ENCODE peak calls at places on chromosomes 16 and 17, in five cellular contexts. L is AG08395; O is bronchial epithelial cell; Z is stimulated activated CD4-positive, alpha-beta T cell treated with anti-CD3 and anti-CD28 coated beads, Interleukin-1b, Interleukin-23, amount 100 ng/mL, for 48 hours; D is NCI-H1092 treated with DMSO at 0.1 percent for 48 hours. B is an unnamed sample.

GRCh38 chr17:5514976-5515375 is 28.6 kb downstream of the MIS12 start:
- DNase-seq in Z (no peak), L (no peak), O (no peak), D (no peak), B (no peak)

GRCh38 chr17:78137392-78138203 is 7.0 kb downstream of the TMC8 start:
- DNase-seq in Z (peak; percentile 63), O (no peak), L (no peak), D (no peak), B (no peak)

GRCh38 chr17:71203953-71204352 is 916.9 kb upstream of the SOX9 start:
- DNase-seq in L (peak; percentile 5), O (peak; percentile 70), D (no peak), Z (no peak), B (peak; percentile 34)

GRCh38 chr17:15463363-15463762 is 4.1 kb downstream of the CDRT4 start:
- DNase-seq in L (peak; percentile 80), O (peak; percentile 16), D (peak; percentile 22), Z (no peak), B (peak; percentile 46)

GRCh38 chr16:56916571-56917403 is 15.2 kb upstream of the HERPUD1 start:
- DNase-seq in L (no peak), D (no peak), Z (peak; percentile 14), O (no peak), B (no peak)

GRCh38 chr17:80984749-80985148 is 6.9 kb upstream of the CHMP6 start:
- DNase-seq in D (no peak), L (peak; percentile 98), O (peak; percentile 53), Z (no peak), B (peak; percentile 84)

GRCh38 chr17:80968602-80969029 is 23.0 kb upstream of the CHMP6 start:
- DNase-seq in Z (no peak), L (peak; percentile 79), O (no peak), D (peak; percentile 77), B (no peak)

GRCh38 chr16:68892898-68893297 is 49.6 kb downstream of the TANGO6 start:
- DNase-seq in D (no peak), L (no peak), O (no peak), Z (no peak), B (no peak)

GRCh38 chr17:74361613-74362391 is at the start of gene BTBD17:
- DNase-seq in O (peak; percentile 15), L (peak; percentile 44), Z (no peak), D (peak; percentile 94), B (no peak)

GRCh38 chr17:58503876-58504275 is 10.6 kb downstream of the MTMR4 start:
- DNase-seq in D (no peak), Z (no peak), O (no peak), L (no peak), B (no peak)

GRCh38 chr17:41659813-41660212 is 28.9 kb upstream of the EIF1 start:
- DNase-seq in Z (no peak), L (no peak), O (peak; percentile 45), D (no peak), B (no peak)

GRCh38 chr16:86740817-86741799 is 162.8 kb downstream of the FOXL1 start:
- DNase-seq in O (peak; percentile 62), D (no peak), L (peak; percentile 47), Z (no peak), B (peak; percentile 88)

GRCh38 chr16:65754799-65755691 is 611.4 kb upstream of the CDH5 start:
- DNase-seq in L (peak; percentile 81), Z (no peak), O (no peak), D (no peak), B (no peak)

GRCh38 chr16:75086281-75086680 is 30.3 kb downstream of the LDHD start:
- DNase-seq in Z (no peak), L (peak; percentile 52), O (no peak), D (no peak), B (no peak)

GRCh38 chr16:89004209-89004831 is 27.3 kb upstream of the CBFA2T3 start:
- DNase-seq in O (no peak), D (no peak), L (no peak), Z (no peak), B (no peak)

GRCh38 chr16:56681939-56682702 is at the start of gene MT1X:
- DNase-seq in D (peak; percentile 83), L (peak; percentile 94), O (peak; percentile 85), Z (peak; percentile 92), B (peak; percentile 94)

GRCh38 chr17:1241904-1242303 is 28.3 kb upstream of the BHLHA9 start:
- DNase-seq in O (no peak), Z (no peak), L (peak; percentile 53), D (peak; percentile 87), B (peak; percentile 24)

GRCh38 chr16:19644877-19645276 is 73.2 kb downstream of the KNOP1 start:
- DNase-seq in D (no peak), L (no peak), O (no peak), Z (no peak), B (no peak)

GRCh38 chr16:71357681-71358080 is 842 bp upstream of the CALB2 start:
- DNase-seq in Z (no peak), O (no peak), L (no peak), D (peak; percentile 26), B (no peak)

GRCh38 chr17:47776330-47777197 is 43.5 kb downstream of the TBX21 start:
- DNase-seq in D (peak; percentile 20), L (peak; percentile 69), Z (peak; percentile 40), O (peak; percentile 47), B (peak; percentile 60)

GRCh38 chr16:85291302-85292148 is 179.3 kb upstream of the CIBAR2 start:
- DNase-seq in D (no peak), Z (no peak), O (no peak), L (no peak), B (no peak)

GRCh38 chr16:68244903-68245853 is at the start of gene PLA2G15:
- DNase-seq in O (peak; percentile 74), Z (peak; percentile 97), D (peak; percentile 89), L (peak; percentile 98), B (peak; percentile 80)

GRCh38 chr16:74730049-74730683 is 29.5 kb upstream of the MLKL start:
- DNase-seq in D (no peak), Z (no peak), O (peak; percentile 72), L (no peak), B (peak; percentile 57)

GRCh38 chr17:71349908-71350600 is 770.8 kb upstream of the SOX9 start:
- DNase-seq in L (peak; percentile 7), Z (no peak), D (no peak), O (peak; percentile 31), B (no peak)

GRCh38 chr16:1362807-1363206 is 11.1 kb downstream of the GNPTG start:
- DNase-seq in L (no peak), O (no peak), D (no peak), Z (no peak), B (no peak)

GRCh38 chr17:49722066-49722465 is 14.3 kb upstream of the SLC35B1 start:
- DNase-seq in D (no peak), L (no peak), Z (no peak), O (no peak), B (no peak)

GRCh38 chr17:18966831-18967624 is 15.1 kb downstream of the SLC5A10 start:
- DNase-seq in O (no peak), Z (no peak), D (peak; percentile 43), L (no peak), B (peak; percentile 36)

GRCh38 chr17:80970762-80971703 is 20.6 kb upstream of the CHMP6 start:
- DNase-seq in L (peak; percentile 26), O (no peak), Z (no peak), D (no peak), B (no peak)

GRCh38 chr17:9936075-9936474 is 31.0 kb upstream of the RCVRN start:
- DNase-seq in Z (no peak), D (no peak), O (no peak), L (no peak), B (no peak)

GRCh38 chr17:6428207-6428965 is 6.5 kb downstream of the AIPL1 start:
- DNase-seq in D (no peak), Z (no peak), L (no peak), O (no peak), B (no peak)

GRCh38 chr16:14401839-14402115 is 228.3 kb downstream of the PARN start:
- DNase-seq in Z (no peak), L (no peak), D (no peak), O (no peak), B (no peak)

GRCh38 chr17:10968007-10968406 is 130.1 kb upstream of the PIRT start:
- DNase-seq in Z (no peak), D (no peak), L (no peak), O (no peak), B (no peak)

GRCh38 chr17:38572292-38572664 is 33.5 kb downstream of the SRCIN1 start:
- DNase-seq in D (no peak), Z (no peak), O (no peak), L (no peak), B (no peak)

GRCh38 chr16:12228079-12228606 is 251.6 kb downstream of the SNX29 start:
- DNase-seq in D (no peak), Z (no peak), L (no peak), O (no peak), B (no peak)

GRCh38 chr17:78689029-78689428 is 93.0 kb downstream of the CYTH1 start:
- DNase-seq in O (no peak), L (no peak), D (no peak), Z (no peak), B (no peak)

GRCh38 chr16:19844945-19845641 is 39.6 kb downstream of the GPRC5B start:
- DNase-seq in L (peak; percentile 89), O (no peak), D (no peak), Z (no peak), B (peak; percentile 71)

GRCh38 chr17:3761061-3761917 is 37.6 kb downstream of the HASPIN start:
- DNase-seq in D (no peak), Z (no peak), L (no peak), O (no peak), B (no peak)